ENCODE peak calls at places on chromosomes 4 and X, in ten cellular contexts. E is amniotic stem cell; F is neural progenitor cell; O is activated CD4-positive, alpha-beta T cell treated with anti-CD3 and anti-CD28 coated beads, Interleukin-2, amount 50 U/mL, for 48 hours; L is trophoblast cell; G is fibroblast of lung; T is hippocampal formation; Z is RPMI8226; J is heart left ventricle; K is heart right ventricle. C is an unnamed sample.

GRCh38 chrX:39427492-39428289 is 626.4 kb downstream of the MID1IP1 start:
- DNase-seq in J (no peak), L (no peak), F (no peak), Z (no peak), T (no peak), G (peak), E (no peak), O (peak), K (no peak), C (no peak)

GRCh38 chr4:80179637-80180161 is 17.6 kb upstream of the PRDM8 start:
- DNase-seq in L (no peak), J (no peak), E (no peak), K (no peak), O (no peak), T (no peak), F (no peak), Z (no peak), G (no peak), C (no peak)

GRCh38 chrX:136752796-136753195 is 27.9 kb downstream of the ARHGEF6 start:
- DNase-seq in G (peak), Z (no peak), E (no peak), O (no peak), L (no peak), F (no peak), J (no peak), K (no peak), T (no peak), C (no peak)

GRCh38 chr4:90159193-90159592 is 32.0 kb downstream of the CCSER1 start:
- DNase-seq in T (no peak), G (no peak), F (no peak), O (no peak), J (no peak), K (no peak), Z (no peak), L (no peak), E (no peak), C (no peak)

GRCh38 chr4:2834001-2834921 is 9.4 kb upstream of the ADD1 start:
- DNase-seq in F (no peak), J (peak), G (no peak), L (no peak), Z (no peak), O (no peak), E (no peak), T (no peak), K (no peak), C (no peak)

GRCh38 chr4:63620271-63620670 is 789.0 kb downstream of the TECRL start:
- DNase-seq in K (no peak), E (no peak), F (no peak), J (no peak), O (no peak), L (no peak), Z (no peak), T (no peak), G (no peak), C (no peak)

GRCh38 chr4:6619116-6619465 is 21.4 kb upstream of the MRFAP1 start:
- DNase-seq in J (no peak), F (no peak), T (no peak), Z (no peak), E (no peak), K (no peak), O (no peak), G (no peak), L (no peak), C (no peak)

GRCh38 chr4:89134775-89135319 is 23.5 kb downstream of the TIGD2 start:
- DNase-seq in L (peak), T (no peak), J (no peak), E (peak), Z (no peak), G (peak), K (peak), O (no peak), F (no peak), C (no peak)

GRCh38 chr4:145816091-145816490 is 122.5 kb downstream of the ZNF827 start:
- DNase-seq in Z (no peak), K (no peak), E (no peak), F (no peak), T (no peak), O (no peak), L (no peak), G (no peak), J (no peak), C (no peak)

GRCh38 chr4:6834867-6835266 is 52.3 kb downstream of the KIAA0232 start:
- DNase-seq in J (no peak), K (no peak), T (no peak), Z (no peak), E (peak), F (no peak), G (no peak), L (peak), O (no peak), C (no peak)

GRCh38 chr4:37604464-37604863 is 81.7 kb downstream of the RELL1 start:
- DNase-seq in E (no peak), Z (no peak), F (no peak), K (no peak), J (no peak), L (peak), O (no peak), T (no peak), G (peak), C (no peak)

GRCh38 chr4:56156141-56156540 is 207.4 kb downstream of the CEP135 start:
- DNase-seq in J (no peak), L (no peak), F (no peak), G (no peak), T (no peak), E (no peak), O (no peak), Z (no peak), K (no peak), C (no peak)

GRCh38 chrX:128781506-128781905 is 729.3 kb upstream of the ACTRT1 start:
- DNase-seq in K (peak), L (no peak), Z (peak), G (no peak), F (peak), T (no peak), J (no peak), O (peak), E (no peak), C (no peak)

GRCh38 chrX:1162119-1162916 is 50.1 kb downstream of the CRLF2 start:
- DNase-seq in E (no peak), T (no peak), G (no peak), F (no peak), O (no peak), L (no peak), K (no peak), J (no peak), Z (no peak), C (no peak)

GRCh38 chrX:79572566-79572965 is 205.4 kb upstream of the ITM2A start:
- DNase-seq in F (no peak), Z (no peak), O (no peak), L (no peak), E (no peak), G (no peak), K (no peak), T (no peak), J (no peak), C (no peak)

GRCh38 chr4:37197899-37198298 is 46.6 kb upstream of the NWD2 start:
- DNase-seq in K (no peak), G (no peak), E (no peak), Z (no peak), T (no peak), F (no peak), L (no peak), J (no peak), O (no peak), C (no peak)

GRCh38 chr4:94698187-94698586 is 59.6 kb upstream of the BMPR1B start:
- DNase-seq in G (no peak), F (no peak), T (no peak), J (no peak), L (no peak), O (no peak), E (no peak), Z (no peak), K (no peak), C (no peak)

GRCh38 chrX:65601126-65601525 is 66.3 kb upstream of the MSN start:
- DNase-seq in K (peak), E (no peak), G (no peak), F (no peak), Z (no peak), J (no peak), L (no peak), O (peak), T (no peak), C (no peak)

GRCh38 chr4:68872442-68873217 is 56.8 kb downstream of the UGT2B10 start:
- DNase-seq in G (no peak), E (no peak), L (no peak), F (no peak), Z (no peak), J (no peak), O (no peak), K (no peak), T (no peak), C (no peak)

GRCh38 chrX:96692454-96692853 is 7.8 kb downstream of the DIAPH2 start:
- DNase-seq in K (no peak), T (no peak), G (peak), O (no peak), L (no peak), E (no peak), F (no peak), Z (no peak), J (no peak), C (no peak)

GRCh38 chrX:39534949-39535348 is 562.8 kb downstream of the BCOR start:
- DNase-seq in E (no peak), O (no peak), F (no peak), L (no peak), J (no peak), Z (no peak), G (no peak), T (no peak), K (no peak), C (no peak)

GRCh38 chr4:139665690-139666529 is at the start of gene MGST2:
- DNase-seq in G (peak), J (peak), T (peak), F (peak), L (peak), O (peak), K (peak), Z (peak), E (no peak), C (peak)

GRCh38 chr4:89800527-89801103 is 36.3 kb downstream of the SNCA start:
- DNase-seq in J (no peak), T (no peak), K (no peak), E (no peak), O (no peak), Z (no peak), G (no peak), L (no peak), F (peak), C (no peak)

GRCh38 chrX:15515931-15516330 is 15.3 kb downstream of the BMX start:
- DNase-seq in Z (no peak), G (no peak), L (no peak), E (no peak), O (no peak), F (no peak), T (no peak), K (peak), J (no peak), C (no peak)

GRCh38 chr4:15765910-15766703 is 12.0 kb upstream of the CD38 start:
- DNase-seq in E (no peak), F (no peak), Z (peak), L (no peak), T (no peak), G (no peak), O (peak), K (no peak), J (no peak), C (no peak)

C was measured in lower leg skin.